ENCODE peak calls at places on chromosomes 6 and 20, in five cellular contexts. S is GM04504; I is stimulated activated CD4-positive, alpha-beta T cell treated with anti-CD3 and anti-CD28 coated beads, TNF-alpha, amount 100 ng/mL, for 24 hours; Y is EL; Q is left cardiac atrium. X is an unnamed sample.

GRCh38 chr20:10263385-10264165 is 44.9 kb downstream of the SNAP25 start:
- DNase-seq in S (no peak), I (no peak), Y (no peak), Q (no peak), X (no peak)

GRCh38 chr6:126040826-126041225 is 54.5 kb downstream of the TRMT11 start:
- DNase-seq in S (no peak), I (no peak), Y (peak; percentile 81), Q (peak; percentile 40), X (peak; percentile 44)

GRCh38 chr6:2004888-2005287 is 240.5 kb downstream of the GMDS start:
- DNase-seq in S (no peak), I (no peak), Y (no peak), Q (no peak), X (no peak)

GRCh38 chr6:18451756-18452155 is 64.6 kb downstream of the RNF144B start:
- DNase-seq in S (no peak), I (no peak), Y (no peak), Q (no peak), X (no peak)

GRCh38 chr6:150456902-150457643 is 88.3 kb downstream of the IYD start:
- DNase-seq in S (no peak), I (no peak), Y (no peak), Q (no peak), X (no peak)

GRCh38 chr6:84086545-84087429 is 53.2 kb downstream of the MRAP2 start:
- DNase-seq in S (no peak), I (no peak), Y (no peak), Q (no peak), X (no peak)

GRCh38 chr20:2859330-2860121 is 13.8 kb upstream of the PTPRA start:
- DNase-seq in S (peak; percentile 48), I (no peak), Y (peak; percentile 80), Q (no peak), X (peak; percentile 64)

GRCh38 chr6:106116125-106116524 is 30.0 kb downstream of the PRDM1 start:
- DNase-seq in S (no peak), I (no peak), Y (no peak), Q (no peak), X (no peak)

GRCh38 chr6:148177589-148178233 is 164.9 kb upstream of the SASH1 start:
- DNase-seq in S (no peak), I (peak; percentile 29), Y (peak; percentile 67), Q (peak; percentile 75), X (peak; percentile 33)

GRCh38 chr6:39791850-39792500 is at the start of gene DAAM2:
- DNase-seq in S (no peak), I (no peak), Y (peak; percentile 48), Q (peak; percentile 68), X (no peak)

GRCh38 chr6:10725046-10725445 is 2.2 kb downstream of the TMEM14C start:
- DNase-seq in S (no peak), I (no peak), Y (no peak), Q (no peak), X (no peak)

GRCh38 chr20:38222231-38222922 is 38.2 kb downstream of the KIAA1755 start:
- DNase-seq in S (no peak), I (peak; percentile 59), Y (peak; percentile 60), Q (peak; percentile 73), X (peak; percentile 20)

GRCh38 chr20:10090588-10091166 is 55.9 kb downstream of the ANKEF1 start:
- DNase-seq in S (no peak), I (peak; percentile 1), Y (peak; percentile 56), Q (peak; percentile 33), X (peak; percentile 43)

GRCh38 chr20:1020614-1021013 is 18.5 kb upstream of the RSPO4 start:
- DNase-seq in S (no peak), I (no peak), Y (no peak), Q (no peak), X (no peak)